ENCODE peak calls at places on chromosomes 11 and 22, in nine cellular contexts. W is cardiac muscle cell; M is H1; I is pancreas; J is spleen; A is CD8-positive, alpha-beta T cell; Y is esophagus squamous epithelium; L is HCT116; N is neural progenitor cell. G is an unnamed sample.

GRCh38 chr11:110366234-110366633 is 63.5 kb upstream of the FDX1 start:
- DNase-seq in N (no peak), J (no peak), M (no peak), W (peak; percentile 58), I (peak; percentile 58), A (no peak), Y (no peak), L (no peak), G (peak; percentile 96)

GRCh38 chr11:75429902-75430691 is 2.9 kb downstream of the KLHL35 start:
- DNase-seq in I (peak; percentile 63), M (no peak), N (peak; percentile 87), J (peak; percentile 88), W (peak; percentile 81), A (peak; percentile 59), L (no peak), Y (no peak), G (peak; percentile 62)

GRCh38 chr11:72703281-72704008 is 29.2 kb upstream of the PDE2A start:
- DNase-seq in J (no peak), I (no peak), W (peak; percentile 88), L (no peak), A (no peak), N (peak; percentile 67), M (no peak), Y (no peak), G (peak; percentile 83)

GRCh38 chr11:96188625-96189006 is 154.4 kb downstream of the MAML2 start:
- DNase-seq in M (no peak), W (peak; percentile 65), L (no peak), Y (no peak), A (no peak), N (no peak), I (no peak), J (no peak), G (no peak)

GRCh38 chr11:103544874-103545273 is 435.6 kb downstream of the DYNC2H1 start:
- DNase-seq in J (no peak), L (no peak), N (no peak), A (no peak), I (no peak), Y (no peak), M (no peak), W (no peak), G (no peak)

GRCh38 chr11:110474578-110474977 is 44.8 kb downstream of the FDX1 start:
- DNase-seq in L (no peak), A (no peak), M (no peak), Y (no peak), J (no peak), I (no peak), W (no peak), N (no peak), G (no peak)

GRCh38 chr11:96339704-96340554 is 3.1 kb downstream of the MAML2 start:
- DNase-seq in L (no peak), Y (no peak), M (no peak), A (no peak), N (no peak), J (no peak), W (no peak), I (no peak), G (peak; percentile 23)

GRCh38 chr11:33315822-33316221 is 58.6 kb downstream of the HIPK3 start:
- DNase-seq in A (no peak), J (no peak), M (no peak), L (no peak), Y (no peak), W (no peak), I (no peak), N (no peak), G (no peak)

GRCh38 chr22:29509298-29509697 is 29.3 kb downstream of the NEFH start:
- DNase-seq in M (no peak), W (no peak), N (no peak), A (no peak), L (no peak), Y (no peak), J (peak; percentile 21), I (no peak), G (no peak)

GRCh38 chr22:22037740-22038139 is 55.2 kb upstream of the TOP3B start:
- DNase-seq in M (no peak), N (peak; percentile 38), W (peak; percentile 50), A (no peak), I (no peak), Y (no peak), L (no peak), J (no peak), G (no peak)

GRCh38 chr11:93005239-93005638 is 35.8 kb downstream of the MTNR1B start:
- DNase-seq in M (no peak), L (no peak), N (no peak), Y (no peak), I (no peak), J (no peak), A (no peak), W (peak; percentile 2), G (no peak)

GRCh38 chr11:3182462-3182852 is 17.3 kb upstream of the OSBPL5 start:
- DNase-seq in Y (no peak), W (no peak), N (no peak), I (no peak), A (no peak), L (no peak), J (peak; percentile 61), M (no peak), G (no peak)

GRCh38 chr11:117612111-117612510 is 184.9 kb downstream of the DSCAML1 start:
- DNase-seq in W (no peak), M (no peak), J (no peak), Y (no peak), I (no peak), N (no peak), L (no peak), A (no peak), G (no peak)

GRCh38 chr11:119195680-119196079 is 10.4 kb downstream of the NHERF4 start:
- DNase-seq in W (peak; percentile 73), M (peak; percentile 76), I (no peak), A (no peak), J (peak; percentile 74), N (peak; percentile 63), L (peak; percentile 70), Y (no peak), G (peak; percentile 58)

DNA sequence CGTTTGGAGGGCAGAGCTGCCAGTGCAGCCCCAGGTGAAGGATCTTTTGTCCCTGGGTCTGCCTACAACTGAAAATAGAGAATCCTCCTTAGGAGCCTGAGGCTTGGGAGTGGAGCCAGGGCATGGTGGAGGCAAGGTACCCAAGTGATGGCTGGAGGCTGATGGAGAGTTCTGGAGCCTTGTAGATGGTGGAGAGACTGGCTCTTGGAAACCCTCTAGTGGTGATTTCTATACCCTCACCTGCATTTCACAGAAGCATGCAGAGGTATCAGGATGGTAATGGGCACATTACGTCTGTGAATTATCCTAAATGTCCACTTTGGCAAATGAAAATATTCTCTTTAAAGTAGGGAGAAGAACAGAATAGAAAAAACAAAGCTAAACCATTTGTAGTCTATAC is 44.4 kb downstream of the INSC start:
- DNase-seq in W (peak; percentile 29), J (no peak), A (no peak), Y (no peak), I (no peak), L (peak; percentile 28), N (peak; percentile 38), M (no peak), G (no peak)
- TF ChIP-seq CTCF in W (peak; percentile 56), J (peak; percentile 37), A (no peak), Y (peak; percentile 23), I (no peak), L (peak; percentile 73), N (peak; percentile 68), M (peak; percentile 15), G (no peak)

DNA sequence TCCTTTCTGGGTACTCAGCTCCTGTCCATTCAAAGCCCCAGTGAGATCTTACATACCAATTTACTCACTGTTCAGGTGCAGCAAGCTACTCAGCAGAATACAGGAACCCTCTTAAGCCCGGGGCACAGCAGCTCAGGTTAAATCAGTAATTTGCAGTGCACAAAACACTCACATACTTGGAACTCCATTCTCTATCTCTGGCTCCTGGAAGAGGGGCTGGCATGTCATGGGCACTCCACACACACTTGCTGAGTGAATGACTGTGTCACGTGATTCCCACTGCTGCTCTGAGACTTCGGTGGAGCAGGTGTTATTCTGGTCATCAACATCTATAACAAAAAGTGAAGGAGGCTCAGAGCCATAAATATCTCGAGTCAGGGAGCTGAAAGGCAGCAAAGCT is 157.3 kb upstream of the BDNF start:
- DNase-seq in Y (no peak), A (no peak), L (no peak), M (no peak), N (no peak), W (no peak), I (no peak), J (no peak), G (peak; percentile 5)
- H3K4me3 ChIP-seq in Y (no peak overlapping the region), A (no peak overlapping the region), L (no peak overlapping the region), M (no peak overlapping the region), N (no peak overlapping the region), W (no peak overlapping the region), I (no peak overlapping the region), J (no peak overlapping the region), G (no peak overlapping the region)

GRCh38 chr11:94738746-94739145 is 29.4 kb upstream of the AMOTL1 start:
- DNase-seq in Y (no peak), J (no peak), I (no peak), N (no peak), W (no peak), L (no peak), A (no peak), M (no peak), G (no peak)
- H3K27ac ChIP-seq in Y (no peak overlapping the region), J (no peak overlapping the region), I (no peak overlapping the region), N (no peak overlapping the region), W (no peak overlapping the region), L (no peak overlapping the region), A (no peak overlapping the region), M (no peak overlapping the region), G (no peak overlapping the region)

DNA sequence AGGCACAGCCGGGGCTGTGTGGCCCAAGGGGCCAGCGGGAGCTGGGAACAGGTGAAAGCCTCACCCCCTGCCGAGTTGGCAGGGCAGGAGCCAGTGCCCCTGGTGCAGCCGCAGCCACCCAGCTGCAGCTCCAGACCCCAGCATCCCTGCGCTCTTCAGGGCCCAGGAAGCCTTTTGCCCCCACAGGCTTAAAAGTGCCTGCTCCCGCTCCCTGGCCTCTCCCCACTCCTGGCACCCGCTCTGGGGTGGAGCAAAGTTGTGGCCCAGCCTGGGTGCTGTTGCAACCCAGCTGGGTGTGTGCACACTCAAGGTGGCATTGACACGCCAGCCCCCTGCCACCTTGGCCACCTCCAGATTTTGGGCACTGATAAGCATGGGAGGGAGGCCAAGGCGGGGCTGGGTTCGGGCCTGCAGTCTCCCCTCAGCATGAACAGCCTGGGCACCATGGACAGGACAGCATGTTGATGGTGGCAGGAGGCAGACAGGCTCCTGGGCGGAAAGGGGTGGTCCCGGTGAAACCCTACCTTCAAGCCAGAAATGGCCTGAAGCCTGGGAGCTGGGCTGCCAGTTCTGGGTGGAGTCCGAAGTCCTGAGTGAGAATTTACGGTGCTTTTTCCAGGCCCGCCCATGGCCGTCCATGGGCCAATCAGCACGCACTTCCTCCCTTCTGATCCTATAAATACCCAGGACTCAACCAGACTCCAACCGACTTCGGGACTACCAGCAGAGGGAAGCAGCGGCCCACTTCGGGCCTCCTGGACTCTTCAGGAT is 23.5 kb upstream of the RNASEH2C start:
- DNase-seq in J (no peak), I (peak; percentile 50), L (peak; percentile 62), M (peak; percentile 50), A (no peak), W (peak; percentile 54), N (peak; percentile 45), Y (no peak), G (no peak)
- TF ChIP-seq CTCF in J (peak; percentile 28), I (no peak), L (peak; percentile 59), M (peak; percentile 44), A (no peak), W (peak; percentile 44), N (peak; percentile 39), Y (no peak), G (no peak)

GRCh38 chr11:31786996-31787685 is 24.0 kb downstream of the PAX6 start:
- DNase-seq in W (no peak), M (no peak), Y (no peak), A (no peak), L (no peak), I (no peak), J (no peak), N (peak; percentile 29), G (no peak)
- H3K4me3 ChIP-seq in W (no peak overlapping the region), M (no peak overlapping the region), Y (no peak overlapping the region), A (no peak overlapping the region), L (no peak overlapping the region), I (no peak overlapping the region), J (no peak overlapping the region), N (no peak overlapping the region), G (no peak overlapping the region)

G was measured in thyroid gland.